ENCODE peak calls at places on chromosomes 11 and 22, in five cellular contexts. One of them, this sample, is unnamed.

GRCh38 chr11:124536520-124536919 is 6.9 kb downstream of the OR8B12 start:
- DNase-seq in heart left ventricle: peak
- DNase-seq in retina: peak
- DNase-seq in NB4: peak
- DNase-seq in non-pigmented ciliary epithelial cell: peak
- DNase-seq in this sample: peak

GRCh38 chr11:130122141-130122575 is 37.4 kb upstream of the ST14 start:
- DNase-seq in NB4: no peak
- DNase-seq in non-pigmented ciliary epithelial cell: no peak
- DNase-seq in heart left ventricle: no peak
- DNase-seq in retina: no peak
- DNase-seq in this sample: no peak

GRCh38 chr11:94449437-94449836 is 44.2 kb downstream of the MRE11 start:
- DNase-seq in heart left ventricle: no peak
- DNase-seq in retina: no peak
- DNase-seq in non-pigmented ciliary epithelial cell: no peak
- DNase-seq in NB4: peak
- DNase-seq in this sample: no peak

GRCh38 chr22:31342389-31343125 is 3.6 kb downstream of the PATZ1 start:
- DNase-seq in retina: peak
- DNase-seq in heart left ventricle: no peak
- DNase-seq in NB4: peak
- DNase-seq in non-pigmented ciliary epithelial cell: no peak
- DNase-seq in this sample: peak

GRCh38 chr11:130786987-130787688 is 129.1 kb downstream of the SNX19 start:
- DNase-seq in retina: no peak
- DNase-seq in non-pigmented ciliary epithelial cell: no peak
- DNase-seq in heart left ventricle: no peak
- DNase-seq in NB4: no peak
- DNase-seq in this sample: no peak

GRCh38 chr11:10996678-10997077 is 138.8 kb upstream of the ZBED5 start:
- DNase-seq in NB4: no peak
- DNase-seq in non-pigmented ciliary epithelial cell: no peak
- DNase-seq in retina: no peak
- DNase-seq in heart left ventricle: no peak
- DNase-seq in this sample: no peak

GRCh38 chr11:110866081-110866480 is 153.8 kb upstream of the ARHGAP20 start:
- DNase-seq in non-pigmented ciliary epithelial cell: no peak
- DNase-seq in NB4: no peak
- DNase-seq in heart left ventricle: no peak
- DNase-seq in retina: no peak
- DNase-seq in this sample: no peak

GRCh38 chr11:61827573-61828378 is at the start of gene FADS2:
- DNase-seq in heart left ventricle: peak
- DNase-seq in non-pigmented ciliary epithelial cell: peak
- DNase-seq in retina: peak
- DNase-seq in NB4: peak
- DNase-seq in this sample: peak

GRCh38 chr11:16846305-16846704 is 107.9 kb downstream of the C11orf58 start:
- DNase-seq in NB4: peak
- DNase-seq in heart left ventricle: no peak
- DNase-seq in non-pigmented ciliary epithelial cell: no peak
- DNase-seq in retina: no peak
- DNase-seq in this sample: no peak

GRCh38 chr11:17770917-17771316 is 36.3 kb downstream of the KCNC1 start:
- DNase-seq in heart left ventricle: no peak
- DNase-seq in NB4: no peak
- DNase-seq in non-pigmented ciliary epithelial cell: no peak
- DNase-seq in retina: no peak
- DNase-seq in this sample: no peak

GRCh38 chr22:36573815-36574350 is 44.9 kb upstream of the EIF3D start:
- DNase-seq in heart left ventricle: no peak
- DNase-seq in non-pigmented ciliary epithelial cell: no peak
- DNase-seq in retina: no peak
- DNase-seq in NB4: no peak
- DNase-seq in this sample: peak

GRCh38 chr11:43574949-43575915 is 105.3 kb upstream of the HSD17B12 start:
- DNase-seq in heart left ventricle: peak
- DNase-seq in NB4: peak
- DNase-seq in non-pigmented ciliary epithelial cell: peak
- DNase-seq in retina: peak
- DNase-seq in this sample: peak

This sample was measured in neural progenitor cell.